ENCODE peak calls at places on chromosome 10, in six cellular contexts. P is fibroblast of villous mesenchyme, S is GM23338, R is kidney, Q is cardiac fibroblast, Y is IMR-90. D is an unnamed sample.

GRCh38 chr10:27620425-27621397 is 116.6 kb downstream of the RAB18 start:
- DNase-seq in S (no peak), Q (peak; percentile 57), R (no peak), Y (peak; percentile 58), P (peak; percentile 74), D (no peak)

GRCh38 chr10:79072041-79072441 is 3.3 kb downstream of the ZMIZ1 start:
- DNase-seq in Y (peak; percentile 38), Q (no peak), R (no peak), S (peak; percentile 33), P (no peak), D (no peak)

GRCh38 chr10:34811126-34811967 is 3.7 kb downstream of the PARD3 start:
- DNase-seq in R (no peak), S (peak; percentile 70), P (no peak), Y (no peak), Q (no peak), D (no peak)

GRCh38 chr10:35466661-35467060 is 130.4 kb downstream of the CCNY start:
- DNase-seq in Y (no peak), S (no peak), Q (no peak), P (no peak), R (no peak), D (no peak)

GRCh38 chr10:3010819-3011422 is 56.4 kb upstream of the PFKP start:
- DNase-seq in Q (no peak), R (no peak), P (peak; percentile 51), S (no peak), Y (peak; percentile 16), D (no peak)

GRCh38 chr10:132644544-132645530 is 107.2 kb downstream of the INPP5A start:
- DNase-seq in Y (no peak), Q (no peak), S (no peak), R (peak; percentile 66), P (no peak), D (no peak)

GRCh38 chr10:76868088-76868949 is 769.3 kb downstream of the KCNMA1 start:
- DNase-seq in S (no peak), Q (no peak), P (peak; percentile 22), Y (no peak), R (no peak), D (no peak)

GRCh38 chr10:77104459-77104980 is 533.1 kb downstream of the KCNMA1 start:
- DNase-seq in Q (peak; percentile 93), R (peak; percentile 80), Y (peak; percentile 97), S (no peak), P (peak; percentile 80), D (no peak)

GRCh38 chr10:27482984-27483956 is 20.8 kb upstream of the RAB18 start:
- DNase-seq in P (peak; percentile 3), S (peak; percentile 30), Y (peak; percentile 41), R (no peak), Q (peak; percentile 42), D (no peak)

GRCh38 chr10:119542357-119542989 is at the start of gene RGS10:
- DNase-seq in Y (peak; percentile 72), P (peak; percentile 81), Q (peak; percentile 73), S (peak; percentile 80), R (peak; percentile 94), D (no peak)

DNA sequence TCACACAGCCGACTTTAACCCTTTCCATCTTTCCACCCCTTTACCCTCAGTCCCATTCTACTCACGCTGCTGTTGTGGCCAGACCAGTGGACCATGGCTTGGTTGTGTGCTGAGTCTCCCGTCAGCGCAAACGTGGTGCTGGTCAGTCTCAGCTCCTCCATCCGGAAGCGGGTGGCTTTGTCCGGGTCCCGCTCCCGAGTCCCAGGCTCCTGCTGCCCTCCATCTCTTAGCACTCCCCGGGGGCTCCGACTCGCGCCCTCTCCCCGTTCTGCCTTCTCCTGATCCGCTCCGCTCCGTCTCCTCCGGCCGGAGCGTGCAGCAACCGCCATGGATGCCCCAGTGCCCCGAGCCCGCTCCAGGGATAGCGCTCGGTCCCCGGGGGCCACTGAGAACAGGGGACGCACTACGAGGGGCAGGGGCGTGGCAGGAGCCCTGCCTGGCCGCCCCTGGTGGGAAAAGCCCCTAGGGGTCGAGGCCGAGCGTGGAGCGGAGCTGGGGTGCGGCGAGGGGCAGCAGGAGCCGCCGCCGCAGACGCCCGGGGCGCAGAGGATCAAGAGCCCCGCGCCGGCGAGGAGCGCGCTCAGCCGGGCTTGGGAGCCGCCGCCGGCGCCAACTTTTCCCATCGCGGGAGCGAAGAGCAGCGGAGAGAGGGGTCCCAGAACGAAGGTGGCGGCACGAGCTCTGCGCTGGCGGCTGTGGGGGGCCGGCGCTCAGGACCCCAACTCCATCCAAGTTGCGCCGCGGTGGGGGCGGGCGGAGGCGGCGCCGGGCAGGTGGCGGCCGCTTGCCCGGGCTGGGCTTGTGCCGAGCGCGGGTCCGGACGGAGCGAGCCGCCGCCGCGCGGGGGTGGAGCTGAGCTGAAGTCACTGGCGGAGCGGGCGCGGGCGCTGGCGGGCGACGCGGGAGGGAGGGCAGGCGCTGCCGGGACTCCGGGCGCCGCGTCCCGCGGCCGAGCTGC is at the start of gene SORCS1:
- DNase-seq in R (peak; percentile 66), Q (no peak), S (peak; percentile 76), P (no peak), Y (no peak), D (no peak)
- H3K4me3 ChIP-seq in R (peak within 1 kb of the TSS; percentile 42), Q (no peak within 1 kb of the TSS), S (peak within 1 kb of the TSS; percentile 83), P (no peak within 1 kb of the TSS), Y (no peak within 1 kb of the TSS), D (peak within 1 kb of the TSS; percentile 33)

GRCh38 chr10:4074559-4075407 is 289.8 kb upstream of the KLF6 start:
- DNase-seq in P (peak; percentile 58), Y (peak; percentile 52), Q (peak; percentile 18), R (no peak), S (no peak), D (no peak)

GRCh38 chr10:4070171-4070570 is 285.2 kb upstream of the KLF6 start:
- DNase-seq in Q (no peak), S (no peak), P (no peak), R (no peak), Y (no peak), D (no peak)

GRCh38 chr10:4070921-4071320 is 285.9 kb upstream of the KLF6 start:
- DNase-seq in P (no peak), R (no peak), Y (no peak), Q (no peak), S (no peak), D (no peak)

GRCh38 chr10:4075443-4075842 is 290.4 kb upstream of the KLF6 start:
- DNase-seq in Q (no peak), S (no peak), Y (no peak), P (no peak), R (no peak), D (no peak)

GRCh38 chr10:4073912-4074311 is 288.9 kb upstream of the KLF6 start:
- DNase-seq in Q (peak; percentile 75), R (peak; percentile 76), P (peak; percentile 58), S (no peak), Y (peak; percentile 62), D (no peak)
- TF ChIP-seq CTCF in Q (no peak), R (no peak), P (no peak), S (no peak), Y (no peak), D (no peak)

GRCh38 chr10:17453035-17453376 is 1.4 kb downstream of the ST8SIA6 start:
- DNase-seq in P (no peak), S (no peak), R (no peak), Q (no peak), Y (no peak), D (no peak)

GRCh38 chr10:17453377-17454091 is 861 bp downstream of the ST8SIA6 start:
- DNase-seq in S (peak; percentile 82), Q (peak; percentile 18), P (peak; percentile 16), R (peak; percentile 80), Y (no peak), D (no peak)

GRCh38 chr10:17456032-17456548 is 1.7 kb upstream of the ST8SIA6 start:
- DNase-seq in S (no peak), Q (no peak), R (no peak), P (no peak), Y (no peak), D (no peak)

GRCh38 chr10:17454801-17455520 is 566 bp upstream of the ST8SIA6 start:
- DNase-seq in P (no peak), R (no peak), Q (no peak), Y (no peak), S (no peak), D (no peak)

GRCh38 chr10:17454181-17454800 is at the start of gene ST8SIA6:
- DNase-seq in S (peak; percentile 78), Q (peak; percentile 24), Y (peak; percentile 47), P (peak; percentile 50), R (peak; percentile 83), D (no peak)
- H3K4me3 ChIP-seq in S (peak within 1 kb of the TSS; percentile 78), Q (peak within 1 kb of the TSS; percentile 46), Y (peak within 1 kb of the TSS; percentile 52), P (peak within 1 kb of the TSS; percentile 46), R (peak within 1 kb of the TSS; percentile 49), D (peak within 1 kb of the TSS; percentile 45)

GRCh38 chr10:110671788-110672579 is 27.8 kb downstream of the RBM20 start:
- DNase-seq in S (peak; percentile 88), P (peak; percentile 68), Q (peak; percentile 69), Y (peak; percentile 67), R (peak; percentile 90), D (no peak)
- TF ChIP-seq CTCF in S (peak; percentile 71), P (peak; percentile 99), Q (peak; percentile 99), Y (peak; percentile 99), R (peak; percentile 80), D (peak; percentile 98)

GRCh38 chr10:103193820-103194529 is 903 bp upstream of the NT5C2 start:
- DNase-seq in Q (peak; percentile 40), P (no peak), S (peak; percentile 42), R (no peak), Y (peak; percentile 8), D (no peak)

GRCh38 chr10:103198648-103199047 is 5.6 kb upstream of the NT5C2 start:
- DNase-seq in Q (no peak), Y (no peak), R (no peak), P (no peak), S (no peak), D (no peak)

GRCh38 chr10:103199498-103199897 is 6.4 kb upstream of the NT5C2 start:
- DNase-seq in Q (no peak), S (no peak), R (no peak), Y (no peak), P (no peak), D (no peak)

GRCh38 chr10:103197891-103198290 is 4.8 kb upstream of the NT5C2 start:
- DNase-seq in Y (no peak), R (no peak), Q (no peak), S (no peak), P (no peak), D (no peak)

DNA sequence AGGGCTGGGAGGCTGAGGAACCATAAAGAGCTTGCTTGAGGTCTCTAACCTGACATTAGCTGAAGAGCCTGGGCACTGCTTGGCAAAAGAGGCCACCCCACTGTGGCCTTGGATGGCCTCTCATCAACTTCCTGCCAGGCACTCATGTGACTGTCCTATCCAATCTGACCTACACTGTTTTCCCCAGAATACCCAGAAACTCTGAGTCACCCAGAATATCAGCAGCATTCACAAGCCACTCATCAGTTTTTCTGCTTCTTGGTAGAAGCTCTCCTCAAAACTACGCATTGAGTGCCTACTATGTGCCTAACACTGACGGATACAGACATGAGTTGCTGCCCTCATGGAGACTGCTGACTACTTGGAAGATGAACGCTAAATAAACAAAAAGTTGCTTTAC is 4.1 kb upstream of the NT5C2 start:
- DNase-seq in S (no peak), Y (peak; percentile 75), Q (peak; percentile 77), R (no peak), P (peak; percentile 62), D (peak; percentile 69)
- H3K4me3 ChIP-seq in S (no peak overlapping the region), Y (no peak overlapping the region), Q (no peak overlapping the region), R (no peak overlapping the region), P (no peak overlapping the region), D (no peak overlapping the region)

DNA sequence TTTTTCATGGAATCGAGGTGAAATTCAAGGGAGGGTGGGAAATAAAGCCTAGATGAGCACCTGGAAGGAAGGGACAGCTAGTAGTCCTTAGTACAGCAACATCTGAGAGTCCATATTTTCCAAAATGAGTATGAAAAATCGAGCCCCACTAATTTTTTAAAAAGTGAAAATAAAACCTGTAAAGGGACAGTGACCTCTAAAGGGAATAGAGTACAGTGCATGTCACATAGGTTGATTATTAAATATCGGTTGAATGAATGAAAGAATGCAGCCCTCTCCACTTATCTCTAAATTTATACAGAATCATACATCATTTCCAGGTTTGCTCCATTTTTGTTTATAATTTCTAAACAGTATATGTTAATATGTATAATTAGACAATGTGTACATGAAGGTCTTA is 1088.5 kb upstream of the GHITM start:
- DNase-seq in S (no peak), R (no peak), P (no peak), Q (no peak), Y (no peak), D (no peak)
- TF ChIP-seq CTCF in S (peak; percentile 16), R (no peak), P (no peak), Q (no peak), Y (no peak), D (no peak)

D was measured in epithelial cell of proximal tubule.